ENCODE peak calls at places on chromosomes 11 and 22, in ten cellular contexts. Y is neural crest cell; E is activated T-helper 1 cell treated with Interleukin-2 at 50 U/mL for 16 hours; H is CD4-positive, alpha-beta T cell; G is germinal center; X is NCI-H226; B is CD8-positive, alpha-beta T cell; A is GM04504; I is amniotic stem cell; S is K562. L is an unnamed sample.

GRCh38 chr11:133951484-133952198 is 5.1 kb downstream of the IGSF9B start:
- DNase-seq in Y (no peak), E (no peak), H (no peak), G (no peak), X (no peak), B (no peak), A (no peak), I (no peak), S (no peak), L (no peak)

GRCh38 chr11:79708319-79708928 is 267.6 kb upstream of the TENM4 start:
- DNase-seq in Y (peak), E (no peak), H (no peak), G (no peak), X (peak), B (no peak), A (peak), I (peak), S (peak), L (peak)

GRCh38 chr22:37907036-37907954 is 1.2 kb downstream of the MICALL1 start:
- DNase-seq in Y (no peak), E (no peak), H (no peak), G (no peak), X (no peak), B (no peak), A (no peak), I (no peak), S (no peak), L (no peak)

GRCh38 chr22:27635435-27635834 is 166.1 kb downstream of the MN1 start:
- DNase-seq in Y (no peak), E (no peak), H (no peak), G (no peak), X (no peak), B (no peak), A (no peak), I (no peak), S (no peak), L (no peak)

GRCh38 chr11:70627219-70627618 is 228.9 kb downstream of the CTTN start:
- DNase-seq in Y (no peak), E (no peak), H (no peak), G (no peak), X (no peak), B (no peak), A (no peak), I (no peak), S (no peak), L (no peak)

GRCh38 chr11:1936781-1937615 is 10.1 kb upstream of the MRPL23 start:
- DNase-seq in Y (no peak), E (no peak), H (no peak), G (no peak), X (no peak), B (no peak), A (no peak), I (no peak), S (no peak), L (no peak)

GRCh38 chr11:132186699-132187098 is 816.3 kb downstream of the NTM start:
- DNase-seq in Y (peak), E (no peak), H (no peak), G (no peak), X (no peak), B (no peak), A (no peak), I (no peak), S (peak), L (no peak)

GRCh38 chr22:39558950-39559349 is 11.6 kb upstream of the CACNA1I start:
- DNase-seq in Y (no peak), E (no peak), H (no peak), G (no peak), X (no peak), B (no peak), A (no peak), I (no peak), S (no peak), L (no peak)

GRCh38 chr11:64173616-64174355 is 7.9 kb upstream of the MACROD1 start:
- DNase-seq in Y (no peak), E (no peak), H (no peak), G (no peak), X (peak), B (no peak), A (no peak), I (no peak), S (peak), L (no peak)

L was measured in foreskin keratinocyte.